ENCODE peak calls at places on chromosomes 3 and 15, in seven cellular contexts. B is Caco-2, R is GM12878, X is esophagus squamous epithelium, U is BE2C, S is left ventricle myocardium inferior, O is heart right ventricle. N is an unnamed sample.

GRCh38 chr15:86772369-86773059 is 692.8 kb downstream of the AGBL1 start:
- DNase-seq in S (no peak), B (peak; percentile 70), U (no peak), O (no peak), X (no peak), R (no peak), N (no peak)

GRCh38 chr3:37766220-37766605 is 95.5 kb upstream of the CTDSPL start:
- DNase-seq in S (no peak), U (no peak), X (no peak), B (no peak), O (no peak), R (no peak), N (no peak)

GRCh38 chr15:42133892-42134502 is 22.4 kb downstream of the PLA2G4F start:
- DNase-seq in S (no peak), B (peak; percentile 72), U (peak; percentile 83), X (no peak), O (peak; percentile 46), R (no peak), N (no peak)

GRCh38 chr3:97820780-97821179 is 1.0 kb upstream of the CRYBG3 start:
- DNase-seq in U (no peak), X (no peak), B (no peak), R (no peak), S (no peak), O (no peak), N (no peak)

GRCh38 chr3:115156255-115156654 is 9.2 kb upstream of the ZBTB20 start:
- DNase-seq in X (no peak), R (no peak), S (no peak), U (no peak), B (no peak), O (no peak), N (no peak)

GRCh38 chr3:39725321-39725720 is 84.1 kb upstream of the MYRIP start:
- DNase-seq in B (no peak), S (no peak), U (no peak), X (no peak), R (no peak), O (no peak), N (no peak)

GRCh38 chr3:159726231-159726964 is 262.2 kb upstream of the IL12A start:
- DNase-seq in B (no peak), R (no peak), S (no peak), X (no peak), O (no peak), U (no peak), N (no peak)

GRCh38 chr15:80003171-80003570 is 32.2 kb upstream of the BCL2A1 start:
- DNase-seq in X (no peak), U (no peak), R (no peak), B (no peak), O (no peak), S (no peak), N (peak; percentile 28)

GRCh38 chr3:186025161-186025560 is 83.7 kb downstream of the ETV5 start:
- DNase-seq in S (no peak), R (no peak), B (no peak), O (no peak), X (no peak), U (no peak), N (no peak)

GRCh38 chr3:181265750-181266333 is 276.3 kb upstream of the DNAJC19 start:
- DNase-seq in R (no peak), O (no peak), U (no peak), X (no peak), S (no peak), B (no peak), N (no peak)

GRCh38 chr3:99921986-99922385 is 104.3 kb downstream of the CMSS1 start:
- DNase-seq in B (no peak), S (no peak), U (no peak), O (no peak), X (no peak), R (no peak), N (no peak)

GRCh38 chr3:99920530-99921376 is 103.1 kb downstream of the CMSS1 start:
- DNase-seq in X (no peak), U (peak; percentile 36), S (peak; percentile 79), R (no peak), B (peak; percentile 50), O (peak; percentile 60), N (no peak)

GRCh38 chr3:99921377-99921695 is 103.7 kb downstream of the CMSS1 start:
- DNase-seq in S (no peak), U (no peak), R (no peak), X (no peak), B (no peak), O (no peak), N (no peak)

GRCh38 chr3:99925584-99925983 is 107.9 kb downstream of the CMSS1 start:
- DNase-seq in U (peak; percentile 45), O (no peak), B (no peak), X (no peak), R (no peak), S (peak; percentile 41), N (no peak)

GRCh38 chr3:99923873-99924272 is 106.2 kb downstream of the CMSS1 start:
- DNase-seq in B (no peak), X (no peak), R (no peak), O (no peak), U (no peak), S (no peak), N (no peak)
- H3K9me3 ChIP-seq in B (no peaks in the 10 kb centered on the region), X (no peaks in the 10 kb centered on the region), R (no peaks in the 10 kb centered on the region), O (no peaks in the 10 kb centered on the region), U (no peaks in the 10 kb centered on the region), S (no peaks in the 10 kb centered on the region), N (no peaks in the 10 kb centered on the region)

GRCh38 chr15:100330629-100331215 is 11.1 kb downstream of the ADAMTS17 start:
- DNase-seq in S (no peak), O (no peak), B (no peak), X (no peak), U (no peak), R (no peak), N (no peak)

GRCh38 chr15:100332721-100333120 is 9.1 kb downstream of the ADAMTS17 start:
- DNase-seq in S (no peak), B (no peak), R (no peak), O (no peak), U (no peak), X (no peak), N (no peak)

GRCh38 chr15:100332231-100332630 is 9.5 kb downstream of the ADAMTS17 start:
- DNase-seq in U (no peak), S (no peak), B (no peak), R (no peak), X (no peak), O (no peak), N (no peak)

GRCh38 chr15:100328796-100329195 is 13.0 kb downstream of the ADAMTS17 start:
- DNase-seq in U (no peak), O (no peak), X (no peak), R (no peak), B (no peak), S (no peak), N (no peak)

DNA sequence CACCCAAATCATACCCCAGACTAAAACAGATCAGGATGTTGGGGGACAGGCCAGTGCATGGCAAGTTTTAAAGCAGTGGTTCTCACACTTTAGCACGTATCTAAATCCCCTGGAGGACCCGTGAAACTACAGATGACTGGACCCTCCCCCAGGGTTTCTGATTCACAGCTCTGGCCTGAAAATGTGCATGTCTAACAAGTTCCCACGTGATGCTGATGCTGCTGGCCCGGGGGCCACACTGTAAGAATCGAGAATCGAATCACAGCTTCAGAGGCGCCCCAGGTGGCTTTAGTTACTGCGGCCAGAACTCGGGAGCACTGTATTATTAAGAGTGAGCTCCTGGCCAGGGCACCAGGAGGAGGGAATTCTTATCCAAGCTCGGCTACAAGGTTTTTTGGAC is 11.6 kb downstream of the ADAMTS17 start:
- DNase-seq in O (no peak), X (no peak), U (no peak), S (no peak), B (no peak), R (no peak), N (no peak)
- H3K4me1 ChIP-seq in O (no peaks in the 10 kb centered on the region), X (peaks cover 16% of the 10 kb centered on the region), U (peaks cover 9% of the 10 kb centered on the region), S (no peaks in the 10 kb centered on the region), B (no peaks in the 10 kb centered on the region), R (no peaks in the 10 kb centered on the region), N (peaks cover 66% of the 10 kb centered on the region)

GRCh38 chr3:127136706-127137105 is 56.2 kb upstream of the PRR23E start:
- DNase-seq in R (no peak), U (no peak), B (no peak), O (no peak), S (no peak), X (no peak), N (no peak)

GRCh38 chr3:127135241-127136023 is 57.5 kb upstream of the PRR23E start:
- DNase-seq in B (no peak), X (no peak), R (no peak), U (peak; percentile 95), S (peak; percentile 51), O (peak; percentile 52), N (no peak)

GRCh38 chr3:127137113-127137512 is 55.8 kb upstream of the PRR23E start:
- DNase-seq in U (no peak), S (peak; percentile 31), R (no peak), O (no peak), X (no peak), B (no peak), N (no peak)

GRCh38 chr3:127134887-127135240 is 58.1 kb upstream of the PRR23E start:
- DNase-seq in R (no peak), O (no peak), B (no peak), U (no peak), S (no peak), X (no peak), N (no peak)

DNA sequence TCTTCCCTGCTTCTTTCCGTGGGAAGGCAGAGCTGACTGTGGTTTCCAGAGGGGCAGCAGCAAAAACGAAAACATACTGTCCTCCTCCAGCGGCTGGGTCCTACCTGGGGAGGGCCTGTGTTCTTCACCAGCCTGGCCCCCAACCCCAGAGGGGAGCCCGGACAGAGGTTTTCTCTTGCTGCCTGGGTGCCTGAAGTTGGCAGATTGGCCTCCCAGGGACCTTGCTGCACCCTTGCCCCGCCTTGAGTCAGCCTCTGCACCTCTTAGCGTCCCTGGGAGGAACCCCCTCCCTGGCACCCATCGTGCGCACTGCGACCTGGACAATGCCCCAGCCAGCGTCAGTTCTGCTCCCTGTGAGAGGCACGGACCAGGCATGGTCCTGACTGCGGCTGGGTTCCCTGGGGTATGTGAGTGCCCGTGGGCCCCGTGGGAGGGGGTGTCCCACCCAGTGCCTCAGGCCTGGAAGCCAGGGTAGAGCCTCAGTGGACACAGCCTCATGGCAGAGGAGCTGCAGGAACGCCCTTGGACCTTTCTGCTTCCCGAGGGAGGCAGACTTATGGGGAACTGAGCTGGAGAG is 56.8 kb upstream of the PRR23E start:
- DNase-seq in O (no peak), B (no peak), R (no peak), X (no peak), S (no peak), U (no peak), N (no peak)
- H3K27me3 ChIP-seq in O (no peaks in the 10 kb centered on the region), B (no peaks in the 10 kb centered on the region), R (peaks cover 4% of the 10 kb centered on the region), X (no peaks in the 10 kb centered on the region), S (peaks cover 29% of the 10 kb centered on the region), U (no peaks in the 10 kb centered on the region), N (peaks cover 44% of the 10 kb centered on the region)

GRCh38 chr3:72080800-72081199 is 295.9 kb upstream of the PROK2 start:
- DNase-seq in X (no peak), U (no peak), O (no peak), R (no peak), S (no peak), B (peak; percentile 24), N (no peak)

GRCh38 chr3:72077473-72078259 is 292.7 kb upstream of the PROK2 start:
- DNase-seq in X (no peak), O (no peak), B (no peak), R (no peak), S (no peak), U (no peak), N (no peak)

GRCh38 chr3:72080101-72080500 is 295.2 kb upstream of the PROK2 start:
- DNase-seq in O (no peak), R (no peak), X (no peak), S (no peak), B (no peak), U (no peak), N (no peak)

GRCh38 chr3:72078661-72079368 is 293.9 kb upstream of the PROK2 start:
- DNase-seq in B (no peak), O (no peak), U (no peak), R (peak; percentile 71), S (no peak), X (no peak), N (no peak)

GRCh38 chr3:72079369-72079872 is 294.5 kb upstream of the PROK2 start:
- DNase-seq in O (no peak), U (no peak), X (no peak), S (no peak), R (no peak), B (no peak), N (no peak)
- H3K9me3 ChIP-seq in O (peaks cover 24% of the 10 kb centered on the region), U (no peaks in the 10 kb centered on the region), X (peaks cover 4% of the 10 kb centered on the region), S (peaks cover 24% of the 10 kb centered on the region), R (peaks cover 5% of the 10 kb centered on the region), B (peaks cover 7% of the 10 kb centered on the region), N (peaks cover 20% of the 10 kb centered on the region)

N was measured in spleen.